ENCODE peak calls at places on chromosomes 7 and 10, in five cellular contexts. R is AG20443; W is mucosa of descending colon; C is activated effector memory CD4-positive, alpha-beta T cell treated with Interleukin-2 at 50 U/mL for 16 hours; L is activated CD4-positive, alpha-beta memory T cell treated with anti-CD3 and anti-CD28 coated beads, Interleukin-2, amount 10 ng/mL, durations not matched to agents 7 days and 5 days. Z is an unnamed sample.

GRCh38 chr10:43292745-43293676 is 26.1 kb upstream of the RASGEF1A start:
- DNase-seq in R (peak; percentile 77), W (peak; percentile 51), C (peak; percentile 36), L (peak; percentile 68), Z (peak; percentile 21)

GRCh38 chr10:80382989-80383388 is 25.4 kb upstream of the PRXL2A start:
- DNase-seq in R (peak; percentile 57), W (peak; percentile 36), C (peak; percentile 18), L (peak; percentile 53), Z (peak; percentile 40)

GRCh38 chr7:54841772-54842707 is 83.0 kb upstream of the SEC61G start:
- DNase-seq in R (peak; percentile 41), W (no peak), C (no peak), L (no peak), Z (peak; percentile 36)

GRCh38 chr10:77164616-77165311 is 472.8 kb downstream of the KCNMA1 start:
- DNase-seq in R (no peak), W (no peak), C (no peak), L (no peak), Z (no peak)

GRCh38 chr10:22651276-22651980 is 63.0 kb downstream of the PIP4K2A start:
- DNase-seq in R (no peak), W (no peak), C (no peak), L (no peak), Z (no peak)

GRCh38 chr10:50604823-50605222 is 18.9 kb downstream of the SGMS1 start:
- DNase-seq in R (no peak), W (no peak), C (no peak), L (no peak), Z (no peak)

GRCh38 chr7:106418094-106418493 is 133.3 kb upstream of the NAMPT start:
- DNase-seq in R (no peak), W (no peak), C (no peak), L (no peak), Z (no peak)

GRCh38 chr10:122822973-122823690 is 22.5 kb downstream of the CUZD1 start:
- DNase-seq in R (no peak), W (no peak), C (no peak), L (no peak), Z (no peak)

GRCh38 chr10:51289519-51289918 is 215.2 kb downstream of the PRKG1 start:
- DNase-seq in R (no peak), W (no peak), C (no peak), L (no peak), Z (no peak)

GRCh38 chr7:125316451-125316850 is 386.8 kb upstream of the POT1 start:
- DNase-seq in R (no peak), W (no peak), C (no peak), L (no peak), Z (peak; percentile 8)

GRCh38 chr10:114445332-114445731 is 41.0 kb upstream of the AFAP1L2 start:
- DNase-seq in R (no peak), W (no peak), C (no peak), L (no peak), Z (no peak)

GRCh38 chr10:83983578-83984255 is 155.6 kb upstream of the GHITM start:
- DNase-seq in R (no peak), W (no peak), C (no peak), L (no peak), Z (peak; percentile 15)

GRCh38 chr10:133464582-133465031 is 10.9 kb downstream of the SCART1 start:
- DNase-seq in R (peak; percentile 6), W (no peak), C (no peak), L (peak; percentile 9), Z (no peak)

GRCh38 chr10:50538473-50539398 is 85.0 kb downstream of the SGMS1 start:
- DNase-seq in R (no peak), W (no peak), C (no peak), L (no peak), Z (peak; percentile 92)

GRCh38 chr7:30510124-30511074 is 5.8 kb upstream of the GGCT start:
- DNase-seq in R (peak; percentile 29), W (no peak), C (no peak), L (peak; percentile 40), Z (peak; percentile 42)

GRCh38 chr10:99906470-99906869 is 103.3 kb downstream of the DNMBP start:
- DNase-seq in R (peak; percentile 36), W (no peak), C (no peak), L (no peak), Z (no peak)

GRCh38 chr10:44865289-44865671 is 45.9 kb upstream of the TMEM72 start:
- DNase-seq in R (no peak), W (peak; percentile 52), C (no peak), L (no peak), Z (no peak)

GRCh38 chr10:930415-931325 is 835 bp downstream of the LARP4B start:
- DNase-seq in R (peak; percentile 72), W (peak; percentile 82), C (peak; percentile 12), L (peak; percentile 40), Z (peak; percentile 42)

GRCh38 chr10:93420091-93420490 is 62.0 kb downstream of the MYOF start:
- DNase-seq in R (no peak), W (no peak), C (no peak), L (no peak), Z (no peak)

GRCh38 chr7:112790651-112790973 is 419 bp upstream of the TMEM168 start:
- DNase-seq in R (no peak), W (no peak), C (no peak), L (no peak), Z (no peak)

GRCh38 chr7:112500619-112501018 is 19.8 kb downstream of the LSMEM1 start:
- DNase-seq in R (no peak), W (no peak), C (no peak), L (no peak), Z (no peak)

GRCh38 chr10:130470286-130470685 is 334.1 kb downstream of the GLRX3 start:
- DNase-seq in R (no peak), W (no peak), C (no peak), L (no peak), Z (no peak)

GRCh38 chr7:116540743-116541142 is 15.9 kb downstream of the CAV1 start:
- DNase-seq in R (no peak), W (no peak), C (no peak), L (no peak), Z (peak; percentile 6)

GRCh38 chr10:2054728-2055127 is 317.4 kb upstream of the ADARB2 start:
- DNase-seq in R (no peak), W (no peak), C (no peak), L (no peak), Z (no peak)

GRCh38 chr10:97135464-97135863 is 50.3 kb downstream of the SLIT1 start:
- DNase-seq in R (no peak), W (no peak), C (no peak), L (no peak), Z (no peak)